ENCODE peak calls at places on chromosome X, in seven cellular contexts. F is DMS53, W is NCI-H510A treated with DMSO at 0.1 percent for 48 hours, H is heart right ventricle, P is EL, S is AG09319, Q is AG04450. L is an unnamed sample.

GRCh38 chrX:105331244-105331643 is 110.8 kb upstream of the TEX13A start:
- DNase-seq in F (no peak), W (no peak), H (no peak), P (peak; percentile 0), S (no peak), Q (peak; percentile 11), L (no peak)

GRCh38 chrX:912677-913076 is 282.1 kb downstream of the SHOX start:
- DNase-seq in F (no peak), W (no peak), H (no peak), P (no peak), S (no peak), Q (no peak), L (no peak)

GRCh38 chrX:12970691-12971202 is 4.2 kb upstream of the TMSB4X start:
- DNase-seq in F (no peak), W (no peak), H (no peak), P (peak; percentile 19), S (no peak), Q (no peak), L (no peak)

GRCh38 chrX:15447985-15448639 is 45.0 kb downstream of the PIR start:
- DNase-seq in F (no peak), W (no peak), H (no peak), P (peak; percentile 47), S (no peak), Q (peak; percentile 20), L (no peak)

GRCh38 chrX:110414273-110414672 is 55.6 kb downstream of the RTL9 start:
- DNase-seq in F (no peak), W (no peak), H (no peak), P (no peak), S (no peak), Q (no peak), L (no peak)

GRCh38 chrX:153190384-153190783 is 11.3 kb downstream of the MAGEA1 start:
- DNase-seq in F (no peak), W (no peak), H (no peak), P (no peak), S (no peak), Q (no peak), L (no peak)

GRCh38 chrX:110086162-110086915 is 83.4 kb downstream of the TMEM164 start:
- DNase-seq in F (peak; percentile 27), W (no peak), H (no peak), P (peak; percentile 54), S (no peak), Q (peak; percentile 34), L (no peak)

GRCh38 chrX:111445485-111445884 is 33.5 kb upstream of the DCX start:
- DNase-seq in F (peak; percentile 78), W (peak; percentile 75), H (no peak), P (peak; percentile 21), S (no peak), Q (no peak), L (no peak)

GRCh38 chrX:97027384-97027922 is 143.7 kb downstream of the RPA4 start:
- DNase-seq in F (peak; percentile 84), W (peak; percentile 63), H (no peak), P (no peak), S (no peak), Q (no peak), L (no peak)

GRCh38 chrX:65586491-65586890 is 51.9 kb upstream of the LAS1L start:
- DNase-seq in F (peak; percentile 17), W (no peak), H (no peak), P (no peak), S (no peak), Q (no peak), L (no peak)

GRCh38 chrX:119622356-119623232 is 16.4 kb upstream of the NKRF start:
- DNase-seq in F (no peak), W (no peak), H (peak; percentile 16), P (peak; percentile 56), S (no peak), Q (no peak), L (peak; percentile 59)

GRCh38 chrX:21986596-21986995 is 45.5 kb upstream of the PHEX start:
- DNase-seq in F (no peak), W (no peak), H (no peak), P (no peak), S (no peak), Q (no peak), L (no peak)

GRCh38 chrX:118795528-118795927 is 28.1 kb upstream of the ZCCHC12 start:
- DNase-seq in F (no peak), W (no peak), H (no peak), P (no peak), S (no peak), Q (no peak), L (no peak)

GRCh38 chrX:17414839-17415238 is 39.8 kb downstream of the NHS start:
- DNase-seq in F (no peak), W (no peak), H (peak; percentile 16), P (no peak), S (no peak), Q (no peak), L (no peak)

GRCh38 chrX:114451397-114451796 is 132.5 kb upstream of the HTR2C start:
- DNase-seq in F (no peak), W (no peak), H (no peak), P (no peak), S (no peak), Q (no peak), L (no peak)

GRCh38 chrX:15511563-15511962 is 11.0 kb downstream of the BMX start:
- DNase-seq in F (peak; percentile 63), W (no peak), H (no peak), P (no peak), S (no peak), Q (no peak), L (peak; percentile 79)

GRCh38 chrX:106999002-106999975 is 723 bp downstream of the MORC4 start:
- DNase-seq in F (peak; percentile 74), W (peak; percentile 15), H (peak; percentile 38), P (peak; percentile 58), S (no peak), Q (no peak), L (no peak)

GRCh38 chrX:106170318-106170717 is 2.2 kb downstream of the PWWP3B start:
- DNase-seq in F (peak; percentile 65), W (peak; percentile 30), H (no peak), P (no peak), S (no peak), Q (no peak), L (no peak)

L was measured in pulmonary artery endothelial cell.